ENCODE peak calls at places on chromosomes 3 and 15, in six cellular contexts. R, X, J, L, T and M are unnamed samples.

GRCh38 chr15:75648156-75649000 is 666 bp downstream of the SNX33 start:
- ATAC-seq in R (peak), X (peak), J (peak), L (peak), T (peak), M (peak)

GRCh38 chr3:162193148-162193547 is 696.5 kb downstream of the OTOL1 start:
- ATAC-seq in R (no peak), X (no peak), J (no peak), L (no peak), T (peak), M (no peak)

GRCh38 chr3:27641888-27642601 is 80.1 kb downstream of the EOMES start:
- ATAC-seq in R (no peak), X (no peak), J (no peak), L (no peak), T (no peak), M (no peak)

GRCh38 chr3:46542801-46543201 is 23.3 kb downstream of the LRRC2 start:
- ATAC-seq in R (no peak), X (no peak), J (no peak), L (no peak), T (peak), M (no peak)

GRCh38 chr3:52596658-52597265 is 60.4 kb downstream of the UQCC5 start:
- ATAC-seq in R (no peak), X (no peak), J (no peak), L (no peak), T (no peak), M (peak)

GRCh38 chr15:23646165-23647000 is 1.3 kb downstream of the MAGEL2 start:
- ATAC-seq in R (no peak), X (no peak), J (no peak), L (no peak), T (no peak), M (no peak)

GRCh38 chr15:36428102-36428845 is 151.2 kb upstream of the CDIN1 start:
- ATAC-seq in R (no peak), X (peak), J (no peak), L (peak), T (no peak), M (peak)

GRCh38 chr3:33194303-33194702 is 24.3 kb downstream of the SUSD5 start:
- ATAC-seq in R (no peak), X (no peak), J (no peak), L (no peak), T (no peak), M (no peak)

GRCh38 chr3:47424434-47425382 is 43.9 kb downstream of the PTPN23 start:
- ATAC-seq in R (no peak), X (no peak), J (no peak), L (no peak), T (no peak), M (no peak)

GRCh38 chr3:127141921-127142730 is 50.8 kb upstream of the PRR23E start:
- ATAC-seq in R (no peak), X (peak), J (no peak), L (no peak), T (no peak), M (no peak)

GRCh38 chr3:155173771-155174170 is 93.7 kb downstream of the MME start:
- ATAC-seq in R (no peak), X (no peak), J (no peak), L (no peak), T (no peak), M (no peak)

GRCh38 chr3:4780545-4780957 is 198.7 kb upstream of the BHLHE40 start:
- ATAC-seq in R (no peak), X (no peak), J (no peak), L (no peak), T (no peak), M (no peak)

GRCh38 chr3:53881691-53882593 is at the start of gene ACTR8:
- ATAC-seq in R (peak), X (peak), J (peak), L (peak), T (peak), M (peak)

GRCh38 chr3:59791774-59792308 is 742.0 kb upstream of the CFAP20DC start:
- ATAC-seq in R (no peak), X (no peak), J (no peak), L (no peak), T (no peak), M (no peak)

GRCh38 chr3:33810545-33810944 is 12.1 kb downstream of the PDCD6IP start:
- ATAC-seq in R (no peak), X (no peak), J (no peak), L (no peak), T (peak), M (no peak)

GRCh38 chr3:32842531-32842931 is 24.7 kb downstream of the TRIM71 start:
- ATAC-seq in R (no peak), X (no peak), J (no peak), L (peak), T (no peak), M (no peak)

GRCh38 chr15:41881550-41881924 is 12.3 kb downstream of the SPTBN5 start:
- ATAC-seq in R (no peak), X (no peak), J (no peak), L (no peak), T (no peak), M (peak)

GRCh38 chr15:57421540-57421939 is 45.2 kb downstream of the CGNL1 start:
- ATAC-seq in R (no peak), X (peak), J (no peak), L (no peak), T (no peak), M (no peak)

GRCh38 chr15:84645997-84646396 is 8.1 kb downstream of the WDR73 start:
- ATAC-seq in R (no peak), X (no peak), J (no peak), L (no peak), T (no peak), M (no peak)

GRCh38 chr3:129282727-129283327 is 4.2 kb downstream of the HMCES start:
- ATAC-seq in R (peak), X (no peak), J (peak), L (no peak), T (no peak), M (no peak)

GRCh38 chr3:182259579-182259978 is 533.7 kb upstream of the ATP11B start:
- ATAC-seq in R (no peak), X (peak), J (no peak), L (peak), T (no peak), M (no peak)

GRCh38 chr3:114332342-114333179 is 38.7 kb downstream of the TIGIT start:
- ATAC-seq in R (peak), X (no peak), J (peak), L (no peak), T (no peak), M (no peak)

GRCh38 chr15:41501961-41502786 is 8.5 kb downstream of the ITPKA start:
- ATAC-seq in R (peak), X (peak), J (peak), L (peak), T (no peak), M (peak)

GRCh38 chr15:72130272-72130671 is 12.1 kb downstream of the SENP8 start:
- ATAC-seq in R (no peak), X (no peak), J (no peak), L (no peak), T (no peak), M (no peak)

GRCh38 chr15:90055182-90055581 is 47.1 kb downstream of the IDH2 start:
- ATAC-seq in R (no peak), X (no peak), J (no peak), L (no peak), T (no peak), M (no peak)

GRCh38 chr3:100992086-100993033 is 861 bp downstream of the ABI3BP start:
- ATAC-seq in R (no peak), X (peak), J (no peak), L (peak), T (peak), M (peak)

GRCh38 chr3:177820683-177821316 is 623.5 kb upstream of the TBL1XR1 start:
- ATAC-seq in R (no peak), X (no peak), J (peak), L (no peak), T (no peak), M (no peak)

GRCh38 chr3:43735618-43736017 is 44.9 kb downstream of the ABHD5 start:
- ATAC-seq in R (no peak), X (no peak), J (no peak), L (no peak), T (no peak), M (no peak)